ENCODE peak calls at places on chromosomes 16 and 17, in seven cellular contexts. One of them, this sample, is unnamed.

GRCh38 chr16:370980-371728 is 816 bp upstream of the MRPL28 start:
- DNase-seq in RWPE1: no peak
- DNase-seq in IMR-90: no peak
- DNase-seq in WERI-Rb-1: no peak
- DNase-seq in BE2C: peak
- DNase-seq in AG04450: no peak
- DNase-seq in testis: peak
- DNase-seq in this sample: no peak

GRCh38 chr17:43315369-43315768 is 81.6 kb upstream of the RNU2-1 start:
- DNase-seq in RWPE1: no peak
- DNase-seq in IMR-90: no peak
- DNase-seq in WERI-Rb-1: no peak
- DNase-seq in BE2C: no peak
- DNase-seq in AG04450: no peak
- DNase-seq in testis: no peak
- DNase-seq in this sample: no peak

GRCh38 chr17:77460514-77461046 is 319.8 kb downstream of the SEC14L1 start:
- DNase-seq in RWPE1: no peak
- DNase-seq in IMR-90: no peak
- DNase-seq in WERI-Rb-1: no peak
- DNase-seq in BE2C: no peak
- DNase-seq in AG04450: no peak
- DNase-seq in testis: no peak
- DNase-seq in this sample: no peak

GRCh38 chr17:78040561-78041400 is 82.3 kb downstream of the TNRC6C start:
- DNase-seq in RWPE1: peak
- DNase-seq in IMR-90: peak
- DNase-seq in WERI-Rb-1: peak
- DNase-seq in BE2C: peak
- DNase-seq in AG04450: no peak
- DNase-seq in testis: peak
- DNase-seq in this sample: no peak

GRCh38 chr16:56874800-56875199 is 9.8 kb downstream of the SLC12A3 start:
- DNase-seq in RWPE1: no peak
- DNase-seq in IMR-90: peak
- DNase-seq in WERI-Rb-1: no peak
- DNase-seq in BE2C: peak
- DNase-seq in AG04450: no peak
- DNase-seq in testis: peak
- DNase-seq in this sample: no peak

GRCh38 chr17:68600123-68600880 is 865 bp downstream of the FAM20A start:
- DNase-seq in RWPE1: no peak
- DNase-seq in IMR-90: no peak
- DNase-seq in WERI-Rb-1: peak
- DNase-seq in BE2C: peak
- DNase-seq in AG04450: no peak
- DNase-seq in testis: peak
- DNase-seq in this sample: peak

GRCh38 chr16:19415918-19416317 is 1.8 kb upstream of the TMC5 start:
- DNase-seq in RWPE1: no peak
- DNase-seq in IMR-90: no peak
- DNase-seq in WERI-Rb-1: no peak
- DNase-seq in BE2C: no peak
- DNase-seq in AG04450: no peak
- DNase-seq in testis: no peak
- DNase-seq in this sample: no peak

GRCh38 chr16:47970291-47970931 is 185.4 kb downstream of the ABCC12 start:
- DNase-seq in RWPE1: peak
- DNase-seq in IMR-90: peak
- DNase-seq in WERI-Rb-1: no peak
- DNase-seq in BE2C: no peak
- DNase-seq in AG04450: peak
- DNase-seq in testis: no peak
- DNase-seq in this sample: peak

GRCh38 chr17:47205419-47205963 is 3.7 kb upstream of the MYL4 start:
- DNase-seq in RWPE1: peak
- DNase-seq in IMR-90: peak
- DNase-seq in WERI-Rb-1: no peak
- DNase-seq in BE2C: no peak
- DNase-seq in AG04450: no peak
- DNase-seq in testis: peak
- DNase-seq in this sample: peak

GRCh38 chr16:85037050-85037410 is 9.4 kb downstream of the KIAA0513 start:
- DNase-seq in RWPE1: peak
- DNase-seq in IMR-90: peak
- DNase-seq in WERI-Rb-1: no peak
- DNase-seq in BE2C: no peak
- DNase-seq in AG04450: peak
- DNase-seq in testis: no peak
- DNase-seq in this sample: no peak

GRCh38 chr16:352547-353403 is at the start of gene AXIN1:
- DNase-seq in RWPE1: peak
- DNase-seq in IMR-90: peak
- DNase-seq in WERI-Rb-1: peak
- DNase-seq in BE2C: peak
- DNase-seq in AG04450: peak
- DNase-seq in testis: peak
- DNase-seq in this sample: peak

GRCh38 chr16:73966851-73967250 is 329.8 kb upstream of the PSMD7 start:
- DNase-seq in RWPE1: no peak
- DNase-seq in IMR-90: no peak
- DNase-seq in WERI-Rb-1: no peak
- DNase-seq in BE2C: peak
- DNase-seq in AG04450: no peak
- DNase-seq in testis: no peak
- DNase-seq in this sample: no peak

GRCh38 chr16:58197314-58198012 is 443 bp downstream of the CSNK2A2 start:
- DNase-seq in RWPE1: peak
- DNase-seq in IMR-90: no peak
- DNase-seq in WERI-Rb-1: no peak
- DNase-seq in BE2C: peak
- DNase-seq in AG04450: no peak
- DNase-seq in testis: no peak
- DNase-seq in this sample: peak

GRCh38 chr17:66310528-66311148 is 8.2 kb downstream of the PRKCA start:
- DNase-seq in RWPE1: no peak
- DNase-seq in IMR-90: no peak
- DNase-seq in WERI-Rb-1: peak
- DNase-seq in BE2C: no peak
- DNase-seq in AG04450: no peak
- DNase-seq in testis: no peak
- DNase-seq in this sample: no peak

GRCh38 chr16:84700518-84701277 is 898 bp downstream of the USP10 start:
- DNase-seq in RWPE1: peak
- DNase-seq in IMR-90: peak
- DNase-seq in WERI-Rb-1: no peak
- DNase-seq in BE2C: peak
- DNase-seq in AG04450: no peak
- DNase-seq in testis: peak
- DNase-seq in this sample: no peak

GRCh38 chr17:60510031-60510430 is 16.0 kb downstream of the APPBP2 start:
- DNase-seq in RWPE1: no peak
- DNase-seq in IMR-90: no peak
- DNase-seq in WERI-Rb-1: no peak
- DNase-seq in BE2C: no peak
- DNase-seq in AG04450: no peak
- DNase-seq in testis: no peak
- DNase-seq in this sample: no peak

GRCh38 chr17:50397111-50397918 is at the start of gene LRRC59:
- DNase-seq in RWPE1: peak
- DNase-seq in IMR-90: peak
- DNase-seq in WERI-Rb-1: peak
- DNase-seq in BE2C: peak
- DNase-seq in AG04450: peak
- DNase-seq in testis: peak
- DNase-seq in this sample: peak

GRCh38 chr17:38572665-38573365 is 32.9 kb downstream of the SRCIN1 start:
- DNase-seq in RWPE1: no peak
- DNase-seq in IMR-90: no peak
- DNase-seq in WERI-Rb-1: peak
- DNase-seq in BE2C: peak
- DNase-seq in AG04450: no peak
- DNase-seq in testis: peak
- DNase-seq in this sample: peak

GRCh38 chr16:549544-550263 is 10.5 kb upstream of the PRR35 start:
- DNase-seq in RWPE1: no peak
- DNase-seq in IMR-90: no peak
- DNase-seq in WERI-Rb-1: no peak
- DNase-seq in BE2C: no peak
- DNase-seq in AG04450: no peak
- DNase-seq in testis: no peak
- DNase-seq in this sample: no peak

GRCh38 chr17:8220783-8221662 is 10.6 kb upstream of the AURKB start:
- DNase-seq in RWPE1: peak
- DNase-seq in IMR-90: peak
- DNase-seq in WERI-Rb-1: peak
- DNase-seq in BE2C: peak
- DNase-seq in AG04450: peak
- DNase-seq in testis: peak
- DNase-seq in this sample: peak
- TF ChIP-seq CTCF in RWPE1: no peak
- TF ChIP-seq CTCF in IMR-90: no peak
- TF ChIP-seq CTCF in WERI-Rb-1: no peak
- TF ChIP-seq CTCF in BE2C: no peak
- TF ChIP-seq CTCF in AG04450: no peak
- TF ChIP-seq CTCF in testis: no peak
- TF ChIP-seq CTCF in this sample: no peak

GRCh38 chr16:88022076-88023042 is 71.1 kb downstream of the BANP start:
- DNase-seq in RWPE1: no peak
- DNase-seq in IMR-90: no peak
- DNase-seq in WERI-Rb-1: no peak
- DNase-seq in BE2C: no peak
- DNase-seq in AG04450: no peak
- DNase-seq in testis: no peak
- DNase-seq in this sample: no peak
- TF ChIP-seq CTCF in RWPE1: no peak
- TF ChIP-seq CTCF in IMR-90: peak
- TF ChIP-seq CTCF in WERI-Rb-1: no peak
- TF ChIP-seq CTCF in BE2C: peak
- TF ChIP-seq CTCF in AG04450: no peak
- TF ChIP-seq CTCF in testis: no peak
- TF ChIP-seq CTCF in this sample: no peak

DNA sequence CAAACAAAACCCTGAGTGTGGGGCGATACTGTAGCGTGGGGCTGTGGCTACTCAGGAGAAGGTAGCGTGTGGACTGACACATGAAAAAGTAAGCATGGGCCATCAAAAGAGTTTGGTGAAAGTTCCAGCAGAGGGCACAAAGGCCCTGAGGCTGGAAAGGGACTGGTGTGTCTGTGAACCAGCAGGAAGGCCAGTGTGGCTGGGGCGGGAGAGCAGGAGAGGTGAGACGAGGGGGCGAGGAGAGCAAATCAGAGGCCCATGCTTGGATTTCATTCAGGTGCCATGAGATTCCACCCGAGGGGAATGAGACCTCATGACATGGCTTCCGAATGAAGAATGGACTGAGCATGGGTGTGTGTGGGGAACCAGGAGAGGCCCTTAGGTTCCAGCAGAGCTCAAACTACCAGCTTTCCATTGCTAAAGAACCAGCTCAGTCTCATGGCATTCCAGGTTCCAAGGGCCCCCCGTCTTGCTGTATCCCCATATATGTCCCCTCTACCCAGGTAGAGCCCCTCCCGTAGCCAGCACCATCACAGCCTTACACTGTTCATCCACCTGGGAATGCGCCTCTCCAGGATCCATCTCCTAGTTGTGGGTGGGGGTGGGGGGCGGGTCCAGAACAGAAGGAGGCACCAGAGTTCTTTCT is 31.1 kb downstream of the TRPV2 start:
- DNase-seq in RWPE1: no peak
- DNase-seq in IMR-90: no peak
- DNase-seq in WERI-Rb-1: no peak
- DNase-seq in BE2C: no peak
- DNase-seq in AG04450: no peak
- DNase-seq in testis: no peak
- DNase-seq in this sample: no peak
- TF ChIP-seq CTCF in RWPE1: no peak
- TF ChIP-seq CTCF in IMR-90: no peak
- TF ChIP-seq CTCF in WERI-Rb-1: no peak
- TF ChIP-seq CTCF in BE2C: no peak
- TF ChIP-seq CTCF in AG04450: no peak
- TF ChIP-seq CTCF in testis: no peak
- TF ChIP-seq CTCF in this sample: no peak

GRCh38 chr17:40301315-40301714 is 7.7 kb upstream of the RARA start:
- DNase-seq in RWPE1: no peak
- DNase-seq in IMR-90: no peak
- DNase-seq in WERI-Rb-1: peak
- DNase-seq in BE2C: peak
- DNase-seq in AG04450: no peak
- DNase-seq in testis: peak
- DNase-seq in this sample: no peak
- TF ChIP-seq CTCF in RWPE1: peak
- TF ChIP-seq CTCF in IMR-90: peak
- TF ChIP-seq CTCF in WERI-Rb-1: peak
- TF ChIP-seq CTCF in BE2C: peak
- TF ChIP-seq CTCF in AG04450: no peak
- TF ChIP-seq CTCF in testis: no peak
- TF ChIP-seq CTCF in this sample: peak